ENCODE peak calls at places on chromosomes 2 and 18, in four cellular contexts. U is AG04450, K is uterus, L is brain microvascular endothelial cell. B is an unnamed sample.

GRCh38 chr2:44833123-44834069 is 108.1 kb upstream of the SIX3 start:
- DNase-seq in U (no peak), K (no peak), L (peak; percentile 3), B (peak; percentile 81)

GRCh38 chr2:231966886-231967285 is 5.4 kb downstream of the DIS3L2 start:
- DNase-seq in U (no peak), K (no peak), L (no peak), B (no peak)

GRCh38 chr2:121974919-121975654 is 219.6 kb downstream of the TSN start:
- DNase-seq in U (peak; percentile 45), K (peak; percentile 23), L (peak; percentile 73), B (peak; percentile 61)

GRCh38 chr2:208669394-208669793 is 262.8 kb downstream of the PTH2R start:
- DNase-seq in U (no peak), K (no peak), L (no peak), B (no peak)

GRCh38 chr2:95278051-95278471 is 3.8 kb downstream of the PROM2 start:
- DNase-seq in U (no peak), K (no peak), L (peak; percentile 50), B (peak; percentile 91)

GRCh38 chr2:105744909-105745853 is at the start of gene NCK2:
- DNase-seq in U (no peak), K (peak; percentile 30), L (no peak), B (no peak)

GRCh38 chr2:232870002-232870765 is at the start of gene SNORC:
- DNase-seq in U (no peak), K (no peak), L (no peak), B (no peak)

GRCh38 chr18:74902170-74902465 is 304.4 kb downstream of the ZNF407 start:
- DNase-seq in U (no peak), K (no peak), L (no peak), B (no peak)

GRCh38 chr18:36149514-36150289 is 20.0 kb downstream of the ELP2 start:
- DNase-seq in U (no peak), K (no peak), L (no peak), B (no peak)

GRCh38 chr2:167784071-167784400 is 463.4 kb downstream of the STK39 start:
- DNase-seq in U (no peak), K (no peak), L (peak; percentile 2), B (no peak)

GRCh38 chr18:9474103-9474982 is 970 bp upstream of the RALBP1 start:
- DNase-seq in U (no peak), K (peak; percentile 14), L (peak; percentile 68), B (no peak)

GRCh38 chr2:10777842-10778723 is 34.5 kb downstream of the PDIA6 start:
- DNase-seq in U (no peak), K (no peak), L (no peak), B (no peak)

GRCh38 chr2:26072925-26073768 is 39.3 kb downstream of the RAB10 start:
- DNase-seq in U (no peak), K (no peak), L (no peak), B (no peak)

GRCh38 chr18:9638886-9639285 is 24.5 kb upstream of the PPP4R1 start:
- DNase-seq in U (no peak), K (no peak), L (no peak), B (peak; percentile 88)

GRCh38 chr2:28545590-28546195 is 49.8 kb downstream of the PLB1 start:
- DNase-seq in U (no peak), K (no peak), L (no peak), B (peak; percentile 95)

GRCh38 chr2:233061591-233062446 is 1.7 kb downstream of the INPP5D start:
- DNase-seq in U (no peak), K (no peak), L (no peak), B (no peak)

GRCh38 chr2:22904126-22904684 is 480.8 kb upstream of the KLHL29 start:
- DNase-seq in U (no peak), K (peak; percentile 15), L (peak; percentile 2), B (no peak)

GRCh38 chr2:186558512-186559276 is 31.2 kb upstream of the ITGAV start:
- DNase-seq in U (no peak), K (no peak), L (no peak), B (peak; percentile 41)

DNA sequence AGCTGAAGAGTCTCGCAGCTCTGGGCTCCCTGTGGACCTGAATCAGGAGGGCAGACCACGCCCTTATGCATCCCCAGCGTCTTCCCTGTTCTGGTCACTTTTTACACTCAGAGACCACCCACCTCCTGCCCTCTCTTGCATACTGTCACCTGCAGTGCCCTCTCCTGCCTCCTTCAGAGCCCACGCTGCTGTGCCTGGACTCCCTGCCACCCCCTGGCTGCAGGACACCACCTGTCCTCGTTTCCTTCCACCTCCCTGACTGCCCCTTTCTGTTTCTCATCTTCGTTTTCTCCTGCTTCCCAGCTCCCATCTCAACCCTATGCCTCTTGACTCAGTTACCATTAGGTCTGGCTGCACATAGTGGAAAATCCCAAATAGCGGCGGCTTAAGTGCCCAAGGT is 9.2 kb upstream of the INHBB start:
- DNase-seq in U (no peak), K (no peak), L (no peak), B (no peak)
- H3K4me3 ChIP-seq in U (no peak overlapping the region), K (no peak overlapping the region), L (no peak overlapping the region), B (no peak overlapping the region)

GRCh38 chr2:173926875-173927274 is 38.3 kb downstream of the SP3 start:
- DNase-seq in U (no peak), K (no peak), L (no peak), B (no peak)
- TF ChIP-seq CTCF in U (no peak), K (no peak), L (no peak), B (no peak)

DNA sequence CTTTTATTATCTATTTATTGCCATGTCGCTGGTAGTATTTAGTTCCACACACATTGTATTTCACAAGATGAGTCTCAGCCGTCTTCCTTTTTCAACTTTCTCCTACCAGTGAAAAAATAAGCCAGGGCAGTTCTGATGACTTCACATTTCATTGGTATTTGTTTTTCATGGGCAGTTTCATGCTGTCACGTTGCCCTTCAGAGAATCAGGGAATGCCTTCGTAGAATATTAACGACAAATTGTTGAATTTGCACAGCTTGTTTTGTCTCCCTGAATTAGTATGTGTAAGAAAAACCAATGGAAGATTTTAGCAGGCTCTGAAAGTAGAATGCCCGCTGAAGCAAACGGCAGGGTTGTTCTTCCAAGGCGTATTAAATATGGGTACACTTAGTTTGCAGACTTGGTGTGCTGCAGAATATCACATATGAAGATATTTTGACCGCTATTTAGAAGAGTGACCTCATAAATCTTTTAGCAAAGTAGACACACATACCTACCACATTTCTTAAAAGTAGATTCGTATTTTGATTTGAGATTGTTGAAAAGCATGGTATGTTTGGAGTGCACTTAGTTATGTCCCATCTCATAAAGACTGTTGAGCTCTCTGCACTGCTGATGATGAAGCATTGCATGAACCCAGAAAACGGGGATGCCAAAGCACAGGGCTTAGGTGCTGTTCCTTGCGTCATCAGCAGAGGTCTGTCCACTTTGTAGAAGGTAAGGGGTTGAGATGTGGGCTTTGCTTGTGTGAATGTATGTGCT is 2.9 kb downstream of the NEDD4L start:
- DNase-seq in U (no peak), K (no peak), L (no peak), B (peak; percentile 7)
- H3K4me3 ChIP-seq in U (no peak overlapping the region), K (no peak overlapping the region), L (no peak overlapping the region), B (no peak overlapping the region)

GRCh38 chr2:160281213-160281612 is 81.1 kb upstream of the ITGB6 start:
- DNase-seq in U (no peak), K (no peak), L (no peak), B (no peak)

GRCh38 chr2:160279813-160280465 is 79.9 kb upstream of the ITGB6 start:
- DNase-seq in U (no peak), K (no peak), L (peak; percentile 28), B (peak; percentile 90)

GRCh38 chr2:160275646-160276045 is 75.6 kb upstream of the ITGB6 start:
- DNase-seq in U (no peak), K (no peak), L (no peak), B (no peak)

GRCh38 chr2:160278101-160278888 is 78.2 kb upstream of the ITGB6 start:
- DNase-seq in U (no peak), K (no peak), L (no peak), B (no peak)

GRCh38 chr2:160278889-160279196 is 78.8 kb upstream of the ITGB6 start:
- DNase-seq in U (no peak), K (no peak), L (peak; percentile 25), B (no peak)
- TF ChIP-seq CTCF in U (peak; percentile 68), K (peak; percentile 47), L (peak; percentile 70), B (peak; percentile 39)

B was measured in bronchial epithelial cell.